ENCODE peak calls at places on chromosomes 6 and 20, in six cellular contexts. One of them, this sample, is unnamed.

GRCh38 chr20:32764000-32764960 is 2.1 kb downstream of the DNMT3B start:
- DNase-seq in CD8-positive, alpha-beta T cell: no peak
- DNase-seq in SK-N-SH: no peak
- DNase-seq in left lung: no peak
- DNase-seq in IMR-90: no peak
- DNase-seq in thyroid gland: no peak
- DNase-seq in this sample: no peak

GRCh38 chr6:150567360-150567759 is 32.3 kb upstream of the PLEKHG1 start:
- DNase-seq in IMR-90: no peak
- DNase-seq in thyroid gland: no peak
- DNase-seq in CD8-positive, alpha-beta T cell: no peak
- DNase-seq in left lung: no peak
- DNase-seq in SK-N-SH: no peak
- DNase-seq in this sample: no peak

GRCh38 chr6:100889351-100889750 is 8.2 kb upstream of the ASCC3 start:
- DNase-seq in SK-N-SH: no peak
- DNase-seq in thyroid gland: no peak
- DNase-seq in left lung: no peak
- DNase-seq in CD8-positive, alpha-beta T cell: no peak
- DNase-seq in IMR-90: no peak
- DNase-seq in this sample: no peak

GRCh38 chr6:139536751-139537617 is 162.5 kb upstream of the CITED2 start:
- DNase-seq in IMR-90: no peak
- DNase-seq in thyroid gland: no peak
- DNase-seq in SK-N-SH: no peak
- DNase-seq in CD8-positive, alpha-beta T cell: no peak
- DNase-seq in left lung: no peak
- DNase-seq in this sample: no peak

GRCh38 chr20:9256359-9256758 is 187.5 kb downstream of the PLCB4 start:
- DNase-seq in CD8-positive, alpha-beta T cell: no peak
- DNase-seq in thyroid gland: no peak
- DNase-seq in SK-N-SH: no peak
- DNase-seq in left lung: no peak
- DNase-seq in IMR-90: no peak
- DNase-seq in this sample: no peak

GRCh38 chr6:145705561-145705960 is 29.8 kb downstream of the EPM2A start:
- DNase-seq in IMR-90: peak; percentile 78
- DNase-seq in SK-N-SH: no peak
- DNase-seq in CD8-positive, alpha-beta T cell: no peak
- DNase-seq in thyroid gland: no peak
- DNase-seq in left lung: no peak
- DNase-seq in this sample: no peak

GRCh38 chr20:9220874-9221547 is 152.1 kb downstream of the PLCB4 start:
- DNase-seq in CD8-positive, alpha-beta T cell: no peak
- DNase-seq in SK-N-SH: no peak
- DNase-seq in thyroid gland: peak; percentile 62
- DNase-seq in IMR-90: peak; percentile 84
- DNase-seq in left lung: no peak
- DNase-seq in this sample: no peak

GRCh38 chr6:68497927-68498326 is 137.2 kb upstream of the ADGRB3 start:
- DNase-seq in thyroid gland: no peak
- DNase-seq in left lung: no peak
- DNase-seq in IMR-90: no peak
- DNase-seq in SK-N-SH: no peak
- DNase-seq in CD8-positive, alpha-beta T cell: no peak
- DNase-seq in this sample: no peak

GRCh38 chr6:152054441-152054840 is 247.0 kb downstream of the ESR1 start:
- DNase-seq in left lung: no peak
- DNase-seq in thyroid gland: no peak
- DNase-seq in CD8-positive, alpha-beta T cell: no peak
- DNase-seq in IMR-90: no peak
- DNase-seq in SK-N-SH: no peak
- DNase-seq in this sample: peak; percentile 29

GRCh38 chr6:147204060-147204785 is at the start of gene STXBP5:
- DNase-seq in left lung: peak; percentile 71
- DNase-seq in IMR-90: peak; percentile 47
- DNase-seq in SK-N-SH: peak; percentile 66
- DNase-seq in thyroid gland: peak; percentile 63
- DNase-seq in CD8-positive, alpha-beta T cell: peak; percentile 74
- DNase-seq in this sample: peak; percentile 47

GRCh38 chr6:70390067-70390466 is 23.2 kb upstream of the FAM135A start:
- DNase-seq in IMR-90: no peak
- DNase-seq in CD8-positive, alpha-beta T cell: no peak
- DNase-seq in left lung: no peak
- DNase-seq in SK-N-SH: no peak
- DNase-seq in thyroid gland: no peak
- DNase-seq in this sample: no peak

GRCh38 chr6:25278914-25279747 is at the start of gene CARMIL1:
- DNase-seq in IMR-90: peak; percentile 52
- DNase-seq in thyroid gland: peak; percentile 94
- DNase-seq in SK-N-SH: peak; percentile 94
- DNase-seq in left lung: peak; percentile 89
- DNase-seq in CD8-positive, alpha-beta T cell: peak; percentile 82
- DNase-seq in this sample: peak; percentile 74

GRCh38 chr6:20817806-20818320 is 283.6 kb downstream of the CDKAL1 start:
- DNase-seq in left lung: no peak
- DNase-seq in SK-N-SH: no peak
- DNase-seq in thyroid gland: no peak
- DNase-seq in IMR-90: peak; percentile 22
- DNase-seq in CD8-positive, alpha-beta T cell: no peak
- DNase-seq in this sample: no peak

GRCh38 chr6:111662794-111663231 is 57.1 kb upstream of the TRAF3IP2 start:
- DNase-seq in left lung: no peak
- DNase-seq in IMR-90: peak; percentile 16
- DNase-seq in thyroid gland: no peak
- DNase-seq in CD8-positive, alpha-beta T cell: no peak
- DNase-seq in SK-N-SH: peak; percentile 67
- DNase-seq in this sample: no peak
- H3K27ac ChIP-seq in left lung: no peak overlapping the region
- H3K27ac ChIP-seq in IMR-90: no peak overlapping the region
- H3K27ac ChIP-seq in thyroid gland: peak overlapping the region; percentile 42
- H3K27ac ChIP-seq in CD8-positive, alpha-beta T cell: no peak overlapping the region
- H3K27ac ChIP-seq in SK-N-SH: peak overlapping the region; percentile 86
- H3K27ac ChIP-seq in this sample: peak overlapping the region; percentile 77

GRCh38 chr6:7235712-7236311 is 77.2 kb downstream of the SSR1 start:
- DNase-seq in thyroid gland: peak; percentile 45
- DNase-seq in left lung: no peak
- DNase-seq in SK-N-SH: no peak
- DNase-seq in CD8-positive, alpha-beta T cell: no peak
- DNase-seq in IMR-90: no peak
- DNase-seq in this sample: no peak
- H3K27ac ChIP-seq in thyroid gland: peak overlapping the region; percentile 67
- H3K27ac ChIP-seq in left lung: peak overlapping the region; percentile 72
- H3K27ac ChIP-seq in SK-N-SH: no peak overlapping the region
- H3K27ac ChIP-seq in CD8-positive, alpha-beta T cell: no peak overlapping the region
- H3K27ac ChIP-seq in IMR-90: no peak overlapping the region
- H3K27ac ChIP-seq in this sample: peak overlapping the region; percentile 1

GRCh38 chr6:52077180-52077884 is 10.1 kb downstream of the PKHD1 start:
- DNase-seq in CD8-positive, alpha-beta T cell: no peak
- DNase-seq in left lung: no peak
- DNase-seq in SK-N-SH: peak; percentile 3
- DNase-seq in IMR-90: no peak
- DNase-seq in thyroid gland: no peak
- DNase-seq in this sample: no peak
- H3K27ac ChIP-seq in CD8-positive, alpha-beta T cell: no peak overlapping the region
- H3K27ac ChIP-seq in left lung: no peak overlapping the region
- H3K27ac ChIP-seq in SK-N-SH: no peak overlapping the region
- H3K27ac ChIP-seq in IMR-90: no peak overlapping the region
- H3K27ac ChIP-seq in thyroid gland: no peak overlapping the region
- H3K27ac ChIP-seq in this sample: no peak overlapping the region

GRCh38 chr6:56839533-56840183 is 115.2 kb upstream of the BEND6 start:
- DNase-seq in left lung: no peak
- DNase-seq in IMR-90: no peak
- DNase-seq in CD8-positive, alpha-beta T cell: no peak
- DNase-seq in SK-N-SH: no peak
- DNase-seq in thyroid gland: no peak
- DNase-seq in this sample: no peak
- H3K27ac ChIP-seq in left lung: no peak overlapping the region
- H3K27ac ChIP-seq in IMR-90: no peak overlapping the region
- H3K27ac ChIP-seq in CD8-positive, alpha-beta T cell: no peak overlapping the region
- H3K27ac ChIP-seq in SK-N-SH: peak overlapping the region; percentile 11
- H3K27ac ChIP-seq in thyroid gland: no peak overlapping the region
- H3K27ac ChIP-seq in this sample: no peak overlapping the region

DNA sequence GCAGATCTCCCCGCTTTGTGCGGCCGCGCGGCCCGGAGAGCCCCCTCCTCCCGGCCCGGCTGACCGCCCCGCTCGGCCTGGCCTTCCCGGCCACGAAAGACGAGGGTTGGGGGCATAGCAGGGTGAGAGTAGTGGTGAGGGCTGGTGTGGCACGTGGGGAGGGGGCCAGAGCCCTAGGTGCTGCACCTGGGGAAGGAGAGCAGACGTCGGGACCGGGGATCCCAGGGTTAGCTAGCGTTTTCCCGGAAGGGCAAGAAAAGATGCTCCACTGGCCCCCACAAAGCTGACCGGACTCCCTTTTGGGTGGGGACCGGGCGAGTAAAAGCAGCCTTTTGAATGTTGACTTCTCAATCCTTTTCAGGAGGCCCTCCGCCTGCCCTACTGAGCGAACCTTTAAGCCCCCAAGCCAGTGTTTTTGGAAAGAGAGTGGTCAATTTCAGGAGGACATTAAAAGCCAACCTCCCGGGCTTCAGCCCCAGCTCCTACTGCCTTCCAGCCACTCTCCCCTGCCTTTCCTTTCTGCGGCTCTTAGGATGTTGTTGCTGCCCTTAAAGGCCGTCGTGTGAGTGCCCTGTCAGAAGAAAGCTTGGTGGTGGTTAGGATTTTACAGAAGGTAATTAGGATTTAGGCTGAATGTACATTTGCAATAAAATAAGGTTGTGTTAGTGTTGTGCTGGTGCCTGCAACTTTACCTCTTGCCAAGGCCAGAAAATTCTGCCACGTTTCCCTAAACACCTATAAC is 652 bp upstream of the BACH2 start:
- DNase-seq in left lung: no peak
- DNase-seq in IMR-90: no peak
- DNase-seq in CD8-positive, alpha-beta T cell: no peak
- DNase-seq in SK-N-SH: peak; percentile 20
- DNase-seq in thyroid gland: no peak
- DNase-seq in this sample: peak; percentile 43
- H3K27ac ChIP-seq in left lung: no peak overlapping the region
- H3K27ac ChIP-seq in IMR-90: peak overlapping the region; percentile 13
- H3K27ac ChIP-seq in CD8-positive, alpha-beta T cell: peak overlapping the region; percentile 67
- H3K27ac ChIP-seq in SK-N-SH: peak overlapping the region; percentile 69
- H3K27ac ChIP-seq in thyroid gland: peak overlapping the region; percentile 36
- H3K27ac ChIP-seq in this sample: peak overlapping the region; percentile 95

DNA sequence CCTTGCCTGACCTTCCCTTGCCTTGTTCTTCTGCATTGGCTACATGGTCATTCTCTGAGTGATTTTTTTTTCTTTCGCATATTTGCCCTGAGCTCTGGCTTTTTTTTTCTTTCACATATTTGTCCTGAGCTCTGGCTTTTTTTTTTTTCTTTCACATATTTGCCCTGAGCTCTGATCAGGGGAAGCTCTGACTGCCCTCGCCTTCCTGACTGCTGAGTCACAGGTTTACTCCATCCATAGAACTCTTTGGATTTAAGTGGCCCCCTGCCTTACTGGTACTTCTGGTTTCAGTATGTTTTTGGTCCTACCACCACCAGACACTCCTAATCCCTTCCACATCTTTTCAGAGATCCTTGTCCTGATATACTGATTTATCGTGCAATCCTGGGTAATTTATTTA is 201.1 kb downstream of the OGFRL1 start:
- DNase-seq in thyroid gland: peak; percentile 37
- DNase-seq in CD8-positive, alpha-beta T cell: no peak
- DNase-seq in left lung: peak; percentile 52
- DNase-seq in SK-N-SH: no peak
- DNase-seq in IMR-90: peak; percentile 90
- DNase-seq in this sample: no peak
- H3K27ac ChIP-seq in thyroid gland: no peak overlapping the region
- H3K27ac ChIP-seq in CD8-positive, alpha-beta T cell: no peak overlapping the region
- H3K27ac ChIP-seq in left lung: no peak overlapping the region
- H3K27ac ChIP-seq in SK-N-SH: peak overlapping the region; percentile 81
- H3K27ac ChIP-seq in IMR-90: no peak overlapping the region
- H3K27ac ChIP-seq in this sample: no peak overlapping the region

GRCh38 chr20:17646209-17646717 is 35.8 kb downstream of the RRBP1 start:
- DNase-seq in IMR-90: no peak
- DNase-seq in SK-N-SH: peak; percentile 66
- DNase-seq in thyroid gland: no peak
- DNase-seq in left lung: peak; percentile 29
- DNase-seq in CD8-positive, alpha-beta T cell: no peak
- DNase-seq in this sample: no peak
- H3K27ac ChIP-seq in IMR-90: no peak overlapping the region
- H3K27ac ChIP-seq in SK-N-SH: peak overlapping the region; percentile 71
- H3K27ac ChIP-seq in thyroid gland: peak overlapping the region; percentile 62
- H3K27ac ChIP-seq in left lung: no peak overlapping the region
- H3K27ac ChIP-seq in CD8-positive, alpha-beta T cell: no peak overlapping the region
- H3K27ac ChIP-seq in this sample: peak overlapping the region; percentile 50

GRCh38 chr6:163260111-163260895 is 154.2 kb upstream of the QKI start:
- DNase-seq in CD8-positive, alpha-beta T cell: no peak
- DNase-seq in SK-N-SH: no peak
- DNase-seq in IMR-90: no peak
- DNase-seq in thyroid gland: peak; percentile 75
- DNase-seq in left lung: no peak
- DNase-seq in this sample: no peak

GRCh38 chr6:163261361-163261760 is 153.2 kb upstream of the QKI start:
- DNase-seq in thyroid gland: no peak
- DNase-seq in IMR-90: no peak
- DNase-seq in SK-N-SH: no peak
- DNase-seq in left lung: no peak
- DNase-seq in CD8-positive, alpha-beta T cell: no peak
- DNase-seq in this sample: no peak

GRCh38 chr6:163259689-163260088 is 154.8 kb upstream of the QKI start:
- DNase-seq in thyroid gland: no peak
- DNase-seq in CD8-positive, alpha-beta T cell: no peak
- DNase-seq in SK-N-SH: no peak
- DNase-seq in IMR-90: no peak
- DNase-seq in left lung: no peak
- DNase-seq in this sample: no peak

GRCh38 chr6:163262080-163262479 is 152.4 kb upstream of the QKI start:
- DNase-seq in thyroid gland: no peak
- DNase-seq in left lung: no peak
- DNase-seq in SK-N-SH: no peak
- DNase-seq in CD8-positive, alpha-beta T cell: no peak
- DNase-seq in IMR-90: no peak
- DNase-seq in this sample: no peak

GRCh38 chr6:163260911-163261310 is 153.6 kb upstream of the QKI start:
- DNase-seq in IMR-90: no peak
- DNase-seq in CD8-positive, alpha-beta T cell: no peak
- DNase-seq in thyroid gland: no peak
- DNase-seq in left lung: no peak
- DNase-seq in SK-N-SH: no peak
- DNase-seq in this sample: no peak
- H3K27ac ChIP-seq in IMR-90: no peak overlapping the region
- H3K27ac ChIP-seq in CD8-positive, alpha-beta T cell: no peak overlapping the region
- H3K27ac ChIP-seq in thyroid gland: no peak overlapping the region
- H3K27ac ChIP-seq in left lung: no peak overlapping the region
- H3K27ac ChIP-seq in SK-N-SH: no peak overlapping the region
- H3K27ac ChIP-seq in this sample: no peak overlapping the region